ENCODE peak calls at places on chromosomes 6 and 20, in four cellular contexts. One of them, this sample, is unnamed.

GRCh38 chr20:19692100-19692499 is 66.0 kb upstream of the RIN2 start:
- DNase-seq in tibial nerve: no peak
- DNase-seq in fibroblast of mammary gland: peak
- DNase-seq in GM12864: no peak
- DNase-seq in this sample: no peak

GRCh38 chr6:116969211-116969863 is 92.3 kb downstream of the RFX6 start:
- DNase-seq in tibial nerve: no peak
- DNase-seq in fibroblast of mammary gland: peak
- DNase-seq in GM12864: peak
- DNase-seq in this sample: peak

GRCh38 chr20:61254881-61255589 is 3.0 kb downstream of the CDH4 start:
- DNase-seq in tibial nerve: no peak
- DNase-seq in fibroblast of mammary gland: peak
- DNase-seq in GM12864: no peak
- DNase-seq in this sample: no peak

GRCh38 chr6:152669894-152670293 is 27.8 kb upstream of the MYCT1 start:
- DNase-seq in tibial nerve: no peak
- DNase-seq in fibroblast of mammary gland: peak
- DNase-seq in GM12864: no peak
- DNase-seq in this sample: no peak

GRCh38 chr20:9374480-9374879 is 139.9 kb upstream of the LAMP5 start:
- DNase-seq in tibial nerve: no peak
- DNase-seq in fibroblast of mammary gland: no peak
- DNase-seq in GM12864: no peak
- DNase-seq in this sample: no peak

GRCh38 chr20:34798871-34799270 is 26.6 kb downstream of the NCOA6 start:
- DNase-seq in tibial nerve: no peak
- DNase-seq in fibroblast of mammary gland: no peak
- DNase-seq in GM12864: no peak
- DNase-seq in this sample: no peak

GRCh38 chr6:120526576-120526975 is 807.7 kb downstream of the TBC1D32 start:
- DNase-seq in tibial nerve: no peak
- DNase-seq in fibroblast of mammary gland: no peak
- DNase-seq in GM12864: no peak
- DNase-seq in this sample: no peak

GRCh38 chr6:157222201-157222981 is 100.9 kb downstream of the TMEM242 start:
- DNase-seq in tibial nerve: no peak
- DNase-seq in fibroblast of mammary gland: no peak
- DNase-seq in GM12864: no peak
- DNase-seq in this sample: no peak

GRCh38 chr6:151722342-151722741 is 85.1 kb upstream of the ESR1 start:
- DNase-seq in tibial nerve: no peak
- DNase-seq in fibroblast of mammary gland: no peak
- DNase-seq in GM12864: no peak
- DNase-seq in this sample: no peak

GRCh38 chr20:47677314-47678129 is 107.8 kb downstream of the SULF2 start:
- DNase-seq in tibial nerve: no peak
- DNase-seq in fibroblast of mammary gland: peak
- DNase-seq in GM12864: no peak
- DNase-seq in this sample: peak

GRCh38 chr6:147900191-147900830 is 391.8 kb downstream of the SAMD5 start:
- DNase-seq in tibial nerve: no peak
- DNase-seq in fibroblast of mammary gland: peak
- DNase-seq in GM12864: no peak
- DNase-seq in this sample: no peak

GRCh38 chr20:51392625-51393186 is 149.8 kb downstream of the NFATC2 start:
- DNase-seq in tibial nerve: no peak
- DNase-seq in fibroblast of mammary gland: no peak
- DNase-seq in GM12864: no peak
- DNase-seq in this sample: no peak

GRCh38 chr6:22253955-22254655 is 42.7 kb downstream of the PRL start:
- DNase-seq in tibial nerve: no peak
- DNase-seq in fibroblast of mammary gland: no peak
- DNase-seq in GM12864: no peak
- DNase-seq in this sample: no peak

GRCh38 chr6:99980741-99981140 is 13.3 kb downstream of the MCHR2 start:
- DNase-seq in tibial nerve: no peak
- DNase-seq in fibroblast of mammary gland: no peak
- DNase-seq in GM12864: no peak
- DNase-seq in this sample: no peak

GRCh38 chr6:169669889-169670288 is 31.9 kb downstream of the WDR27 start:
- DNase-seq in tibial nerve: no peak
- DNase-seq in fibroblast of mammary gland: peak
- DNase-seq in GM12864: no peak
- DNase-seq in this sample: no peak

GRCh38 chr6:82987416-82987815 is 78.2 kb downstream of the UBE3D start:
- DNase-seq in tibial nerve: no peak
- DNase-seq in fibroblast of mammary gland: peak
- DNase-seq in GM12864: no peak
- DNase-seq in this sample: no peak
- TF ChIP-seq CTCF in tibial nerve: no peak
- TF ChIP-seq CTCF in fibroblast of mammary gland: no peak
- TF ChIP-seq CTCF in GM12864: no peak
- TF ChIP-seq CTCF in this sample: no peak

DNA sequence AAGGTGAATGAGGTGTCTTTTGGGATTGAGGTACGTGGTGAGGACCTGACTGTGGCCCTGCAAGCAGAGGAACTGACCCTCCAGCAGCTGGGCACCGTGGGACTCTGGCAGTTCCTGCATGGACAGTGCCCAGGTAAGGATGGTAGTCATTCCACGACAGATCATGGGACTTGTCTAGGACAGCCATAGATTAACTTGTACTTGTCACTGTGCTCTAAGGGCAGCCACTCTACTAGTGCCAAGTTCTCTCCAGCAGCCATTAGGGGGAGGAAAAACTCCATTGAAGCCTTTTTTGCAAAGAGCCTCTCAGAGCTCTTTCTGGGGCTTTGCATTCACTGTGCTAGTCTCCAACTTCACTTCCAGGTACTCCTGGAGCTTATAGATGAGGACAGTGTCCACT is 20.4 kb downstream of the TAF11 start:
- DNase-seq in tibial nerve: no peak
- DNase-seq in fibroblast of mammary gland: peak
- DNase-seq in GM12864: no peak
- DNase-seq in this sample: no peak
- TF ChIP-seq CTCF in tibial nerve: no peak
- TF ChIP-seq CTCF in fibroblast of mammary gland: peak
- TF ChIP-seq CTCF in GM12864: no peak
- TF ChIP-seq CTCF in this sample: no peak

DNA sequence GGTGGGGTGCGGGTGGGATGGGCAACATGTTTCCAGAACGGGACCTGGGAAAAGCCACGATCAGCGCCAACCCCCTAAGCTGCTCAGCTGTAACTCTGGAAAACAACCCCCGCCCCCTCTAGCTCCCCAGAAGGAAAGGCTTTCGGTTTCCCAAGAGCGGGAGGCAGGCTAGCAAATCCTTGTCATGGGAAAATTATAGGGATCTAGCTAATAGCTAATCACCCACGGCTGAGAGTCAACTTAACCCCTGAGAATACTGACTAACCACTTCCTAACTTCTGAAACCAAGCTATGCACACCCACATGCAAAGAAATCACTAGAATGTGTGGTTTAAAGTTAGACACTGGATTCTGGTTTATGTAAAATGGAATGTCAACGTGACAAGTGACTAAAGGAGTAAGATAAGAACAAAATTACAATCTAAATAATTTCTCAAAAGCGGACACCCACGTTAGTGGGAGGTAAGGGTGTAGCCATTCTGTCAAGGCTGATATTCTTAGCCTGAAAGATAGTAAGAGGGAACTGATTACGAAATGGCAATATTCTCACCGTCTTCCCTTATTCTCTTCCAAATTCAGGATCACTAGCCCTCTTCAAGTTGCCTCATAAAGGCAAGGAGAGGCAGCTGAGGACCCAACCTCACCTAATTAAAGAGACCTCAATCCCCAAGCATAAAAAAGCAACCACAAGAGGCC is 20.1 kb downstream of the JAG1 start:
- DNase-seq in tibial nerve: no peak
- DNase-seq in fibroblast of mammary gland: peak
- DNase-seq in GM12864: no peak
- DNase-seq in this sample: no peak
- TF ChIP-seq CTCF in tibial nerve: no peak
- TF ChIP-seq CTCF in fibroblast of mammary gland: no peak
- TF ChIP-seq CTCF in GM12864: no peak
- TF ChIP-seq CTCF in this sample: no peak

GRCh38 chr6:109236140-109237081 is 141.1 kb downstream of the CEP57L1 start:
- DNase-seq in tibial nerve: no peak
- DNase-seq in fibroblast of mammary gland: no peak
- DNase-seq in GM12864: peak
- DNase-seq in this sample: peak
- TF ChIP-seq CTCF in tibial nerve: no peak
- TF ChIP-seq CTCF in fibroblast of mammary gland: no peak
- TF ChIP-seq CTCF in GM12864: peak
- TF ChIP-seq CTCF in this sample: no peak

GRCh38 chr6:125952764-125953501 is 3.6 kb upstream of the HINT3 start:
- DNase-seq in tibial nerve: no peak
- DNase-seq in fibroblast of mammary gland: peak
- DNase-seq in GM12864: no peak
- DNase-seq in this sample: peak
- TF ChIP-seq CTCF in tibial nerve: no peak
- TF ChIP-seq CTCF in fibroblast of mammary gland: peak
- TF ChIP-seq CTCF in GM12864: peak
- TF ChIP-seq CTCF in this sample: peak